ENCODE peak calls at places on chromosomes 5 and 9, in nine cellular contexts. One of them, this sample, is unnamed.

GRCh38 chr5:137616046-137616445 is 116.9 kb upstream of the SPOCK1 start:
- DNase-seq in hepatic stellate cell: no peak
- DNase-seq in right atrium auricular region: peak; percentile 49
- DNase-seq in colonic mucosa: no peak
- DNase-seq in left cardiac atrium: no peak
- DNase-seq in ovary: no peak
- DNase-seq in NCI-H2029: no peak
- DNase-seq in HuH-7: no peak
- DNase-seq in AG08396: no peak
- DNase-seq in this sample: no peak

GRCh38 chr5:173888473-173889135 is 455 bp downstream of the CPEB4 start:
- DNase-seq in hepatic stellate cell: peak; percentile 21
- DNase-seq in right atrium auricular region: no peak
- DNase-seq in colonic mucosa: peak; percentile 37
- DNase-seq in left cardiac atrium: peak; percentile 40
- DNase-seq in ovary: peak; percentile 27
- DNase-seq in NCI-H2029: no peak
- DNase-seq in HuH-7: no peak
- DNase-seq in AG08396: no peak
- DNase-seq in this sample: no peak

GRCh38 chr5:67043789-67044511 is 152.6 kb downstream of the CD180 start:
- DNase-seq in hepatic stellate cell: no peak
- DNase-seq in right atrium auricular region: no peak
- DNase-seq in colonic mucosa: no peak
- DNase-seq in left cardiac atrium: no peak
- DNase-seq in ovary: no peak
- DNase-seq in NCI-H2029: no peak
- DNase-seq in HuH-7: no peak
- DNase-seq in AG08396: no peak
- DNase-seq in this sample: no peak

GRCh38 chr9:112157961-112158360 is 17.1 kb downstream of the SUSD1 start:
- DNase-seq in hepatic stellate cell: no peak
- DNase-seq in right atrium auricular region: no peak
- DNase-seq in colonic mucosa: no peak
- DNase-seq in left cardiac atrium: no peak
- DNase-seq in ovary: no peak
- DNase-seq in NCI-H2029: no peak
- DNase-seq in HuH-7: no peak
- DNase-seq in AG08396: no peak
- DNase-seq in this sample: no peak

GRCh38 chr5:177434437-177434836 is 8.0 kb downstream of the GRK6 start:
- DNase-seq in hepatic stellate cell: no peak
- DNase-seq in right atrium auricular region: no peak
- DNase-seq in colonic mucosa: no peak
- DNase-seq in left cardiac atrium: no peak
- DNase-seq in ovary: no peak
- DNase-seq in NCI-H2029: no peak
- DNase-seq in HuH-7: no peak
- DNase-seq in AG08396: no peak
- DNase-seq in this sample: no peak

GRCh38 chr9:127929044-127929979 is 1.3 kb downstream of the PIP5KL1 start:
- DNase-seq in hepatic stellate cell: no peak
- DNase-seq in right atrium auricular region: no peak
- DNase-seq in colonic mucosa: no peak
- DNase-seq in left cardiac atrium: no peak
- DNase-seq in ovary: no peak
- DNase-seq in NCI-H2029: no peak
- DNase-seq in HuH-7: no peak
- DNase-seq in AG08396: no peak
- DNase-seq in this sample: no peak

GRCh38 chr9:129481424-129481823 is 139.5 kb downstream of the C9orf50 start:
- DNase-seq in hepatic stellate cell: no peak
- DNase-seq in right atrium auricular region: no peak
- DNase-seq in colonic mucosa: no peak
- DNase-seq in left cardiac atrium: peak; percentile 33
- DNase-seq in ovary: no peak
- DNase-seq in NCI-H2029: no peak
- DNase-seq in HuH-7: no peak
- DNase-seq in AG08396: no peak
- DNase-seq in this sample: no peak

GRCh38 chr9:33868430-33869000 is 51.6 kb downstream of the UBE2R2 start:
- DNase-seq in hepatic stellate cell: no peak
- DNase-seq in right atrium auricular region: no peak
- DNase-seq in colonic mucosa: no peak
- DNase-seq in left cardiac atrium: no peak
- DNase-seq in ovary: peak; percentile 41
- DNase-seq in NCI-H2029: no peak
- DNase-seq in HuH-7: no peak
- DNase-seq in AG08396: no peak
- DNase-seq in this sample: no peak

GRCh38 chr5:158922816-158923215 is 176.9 kb downstream of the EBF1 start:
- DNase-seq in hepatic stellate cell: no peak
- DNase-seq in right atrium auricular region: no peak
- DNase-seq in colonic mucosa: no peak
- DNase-seq in left cardiac atrium: no peak
- DNase-seq in ovary: no peak
- DNase-seq in NCI-H2029: no peak
- DNase-seq in HuH-7: no peak
- DNase-seq in AG08396: no peak
- DNase-seq in this sample: no peak

GRCh38 chr9:113682297-113682771 is 193.8 kb upstream of the ZNF618 start:
- DNase-seq in hepatic stellate cell: peak; percentile 78
- DNase-seq in right atrium auricular region: peak; percentile 82
- DNase-seq in colonic mucosa: peak; percentile 75
- DNase-seq in left cardiac atrium: peak; percentile 73
- DNase-seq in ovary: peak; percentile 70
- DNase-seq in NCI-H2029: peak; percentile 54
- DNase-seq in HuH-7: peak; percentile 80
- DNase-seq in AG08396: peak; percentile 82
- DNase-seq in this sample: no peak

GRCh38 chr9:17839744-17840143 is 260.9 kb downstream of the SH3GL2 start:
- DNase-seq in hepatic stellate cell: no peak
- DNase-seq in right atrium auricular region: no peak
- DNase-seq in colonic mucosa: no peak
- DNase-seq in left cardiac atrium: no peak
- DNase-seq in ovary: no peak
- DNase-seq in NCI-H2029: peak; percentile 14
- DNase-seq in HuH-7: no peak
- DNase-seq in AG08396: no peak
- DNase-seq in this sample: no peak

GRCh38 chr5:146466521-146467349 is 19.6 kb downstream of the TCERG1 start:
- DNase-seq in hepatic stellate cell: peak; percentile 18
- DNase-seq in right atrium auricular region: no peak
- DNase-seq in colonic mucosa: no peak
- DNase-seq in left cardiac atrium: no peak
- DNase-seq in ovary: no peak
- DNase-seq in NCI-H2029: no peak
- DNase-seq in HuH-7: no peak
- DNase-seq in AG08396: no peak
- DNase-seq in this sample: no peak

GRCh38 chr9:93898502-93899426 is 56.4 kb downstream of the BARX1 start:
- DNase-seq in hepatic stellate cell: peak; percentile 4
- DNase-seq in right atrium auricular region: no peak
- DNase-seq in colonic mucosa: no peak
- DNase-seq in left cardiac atrium: peak; percentile 7
- DNase-seq in ovary: no peak
- DNase-seq in NCI-H2029: no peak
- DNase-seq in HuH-7: no peak
- DNase-seq in AG08396: no peak
- DNase-seq in this sample: peak; percentile 37

GRCh38 chr5:6832994-6833393 is 119.8 kb downstream of the TENT4A start:
- DNase-seq in hepatic stellate cell: peak; percentile 24
- DNase-seq in right atrium auricular region: no peak
- DNase-seq in colonic mucosa: no peak
- DNase-seq in left cardiac atrium: no peak
- DNase-seq in ovary: no peak
- DNase-seq in NCI-H2029: no peak
- DNase-seq in HuH-7: no peak
- DNase-seq in AG08396: no peak
- DNase-seq in this sample: no peak

GRCh38 chr5:74667396-74667795 is 17.6 kb upstream of the HEXB start:
- DNase-seq in hepatic stellate cell: peak; percentile 47
- DNase-seq in right atrium auricular region: no peak
- DNase-seq in colonic mucosa: no peak
- DNase-seq in left cardiac atrium: no peak
- DNase-seq in ovary: no peak
- DNase-seq in NCI-H2029: no peak
- DNase-seq in HuH-7: no peak
- DNase-seq in AG08396: no peak
- DNase-seq in this sample: no peak

GRCh38 chr5:135887447-135887864 is 8.2 kb downstream of the IL9 start:
- DNase-seq in hepatic stellate cell: peak; percentile 63
- DNase-seq in right atrium auricular region: peak; percentile 40
- DNase-seq in colonic mucosa: peak; percentile 66
- DNase-seq in left cardiac atrium: peak; percentile 38
- DNase-seq in ovary: peak; percentile 46
- DNase-seq in NCI-H2029: peak; percentile 55
- DNase-seq in HuH-7: peak; percentile 74
- DNase-seq in AG08396: peak; percentile 74
- DNase-seq in this sample: peak; percentile 59

GRCh38 chr5:179265529-179266290 is 79.6 kb downstream of the ADAMTS2 start:
- DNase-seq in hepatic stellate cell: peak; percentile 99
- DNase-seq in right atrium auricular region: peak; percentile 97
- DNase-seq in colonic mucosa: peak; percentile 66
- DNase-seq in left cardiac atrium: peak; percentile 93
- DNase-seq in ovary: peak; percentile 97
- DNase-seq in NCI-H2029: no peak
- DNase-seq in HuH-7: no peak
- DNase-seq in AG08396: peak; percentile 97
- DNase-seq in this sample: no peak

GRCh38 chr9:127158995-127159801 is 36.8 kb upstream of the ANGPTL2 start:
- DNase-seq in hepatic stellate cell: peak; percentile 86
- DNase-seq in right atrium auricular region: peak; percentile 64
- DNase-seq in colonic mucosa: peak; percentile 19
- DNase-seq in left cardiac atrium: no peak
- DNase-seq in ovary: peak; percentile 81
- DNase-seq in NCI-H2029: no peak
- DNase-seq in HuH-7: no peak
- DNase-seq in AG08396: peak; percentile 82
- DNase-seq in this sample: no peak

GRCh38 chr9:97305501-97306298 is 1.8 kb upstream of the CCDC180 start:
- DNase-seq in hepatic stellate cell: no peak
- DNase-seq in right atrium auricular region: no peak
- DNase-seq in colonic mucosa: no peak
- DNase-seq in left cardiac atrium: no peak
- DNase-seq in ovary: no peak
- DNase-seq in NCI-H2029: no peak
- DNase-seq in HuH-7: no peak
- DNase-seq in AG08396: no peak
- DNase-seq in this sample: no peak

GRCh38 chr9:115964710-115965347 is 188.8 kb upstream of the PAPPA start:
- DNase-seq in hepatic stellate cell: no peak
- DNase-seq in right atrium auricular region: no peak
- DNase-seq in colonic mucosa: no peak
- DNase-seq in left cardiac atrium: no peak
- DNase-seq in ovary: no peak
- DNase-seq in NCI-H2029: no peak
- DNase-seq in HuH-7: no peak
- DNase-seq in AG08396: no peak
- DNase-seq in this sample: no peak

GRCh38 chr5:1445313-1445894 is at the start of gene SLC6A3:
- DNase-seq in hepatic stellate cell: no peak
- DNase-seq in right atrium auricular region: no peak
- DNase-seq in colonic mucosa: peak; percentile 44
- DNase-seq in left cardiac atrium: peak; percentile 54
- DNase-seq in ovary: peak; percentile 47
- DNase-seq in NCI-H2029: peak; percentile 48
- DNase-seq in HuH-7: no peak
- DNase-seq in AG08396: no peak
- DNase-seq in this sample: no peak

GRCh38 chr9:71237051-71237450 is 115.6 kb upstream of the TRPM3 start:
- DNase-seq in hepatic stellate cell: no peak
- DNase-seq in right atrium auricular region: no peak
- DNase-seq in colonic mucosa: no peak
- DNase-seq in left cardiac atrium: no peak
- DNase-seq in ovary: no peak
- DNase-seq in NCI-H2029: no peak
- DNase-seq in HuH-7: no peak
- DNase-seq in AG08396: no peak
- DNase-seq in this sample: no peak

GRCh38 chr5:31995011-31995410 is 179.1 kb downstream of the GOLPH3 start:
- DNase-seq in hepatic stellate cell: no peak
- DNase-seq in right atrium auricular region: no peak
- DNase-seq in colonic mucosa: no peak
- DNase-seq in left cardiac atrium: no peak
- DNase-seq in ovary: no peak
- DNase-seq in NCI-H2029: no peak
- DNase-seq in HuH-7: no peak
- DNase-seq in AG08396: no peak
- DNase-seq in this sample: no peak

GRCh38 chr9:18498947-18499585 is 25.1 kb downstream of the ADAMTSL1 start:
- DNase-seq in hepatic stellate cell: no peak
- DNase-seq in right atrium auricular region: no peak
- DNase-seq in colonic mucosa: no peak
- DNase-seq in left cardiac atrium: no peak
- DNase-seq in ovary: no peak
- DNase-seq in NCI-H2029: no peak
- DNase-seq in HuH-7: no peak
- DNase-seq in AG08396: no peak
- DNase-seq in this sample: no peak

GRCh38 chr9:109775516-109775915 is 4.5 kb upstream of the PALM2AKAP2 start:
- DNase-seq in hepatic stellate cell: no peak
- DNase-seq in right atrium auricular region: no peak
- DNase-seq in colonic mucosa: no peak
- DNase-seq in left cardiac atrium: no peak
- DNase-seq in ovary: no peak
- DNase-seq in NCI-H2029: no peak
- DNase-seq in HuH-7: no peak
- DNase-seq in AG08396: peak; percentile 41
- DNase-seq in this sample: no peak

GRCh38 chr5:160486573-160486972 is 64.9 kb downstream of the PTTG1 start:
- DNase-seq in hepatic stellate cell: no peak
- DNase-seq in right atrium auricular region: no peak
- DNase-seq in colonic mucosa: no peak
- DNase-seq in left cardiac atrium: no peak
- DNase-seq in ovary: no peak
- DNase-seq in NCI-H2029: no peak
- DNase-seq in HuH-7: no peak
- DNase-seq in AG08396: no peak
- DNase-seq in this sample: no peak

GRCh38 chr9:5500441-5501235 is 9.7 kb upstream of the PDCD1LG2 start:
- DNase-seq in hepatic stellate cell: peak; percentile 35
- DNase-seq in right atrium auricular region: peak; percentile 74
- DNase-seq in colonic mucosa: no peak
- DNase-seq in left cardiac atrium: peak; percentile 84
- DNase-seq in ovary: peak; percentile 57
- DNase-seq in NCI-H2029: peak; percentile 31
- DNase-seq in HuH-7: no peak
- DNase-seq in AG08396: no peak
- DNase-seq in this sample: no peak

GRCh38 chr5:139642891-139643871 is 5.0 kb upstream of the CXXC5 start:
- DNase-seq in hepatic stellate cell: no peak
- DNase-seq in right atrium auricular region: no peak
- DNase-seq in colonic mucosa: peak; percentile 94
- DNase-seq in left cardiac atrium: peak; percentile 16
- DNase-seq in ovary: no peak
- DNase-seq in NCI-H2029: no peak
- DNase-seq in HuH-7: peak; percentile 64
- DNase-seq in AG08396: no peak
- DNase-seq in this sample: no peak

GRCh38 chr5:56299212-56299611 is 66.1 kb upstream of the ANKRD55 start:
- DNase-seq in hepatic stellate cell: no peak
- DNase-seq in right atrium auricular region: no peak
- DNase-seq in colonic mucosa: no peak
- DNase-seq in left cardiac atrium: peak; percentile 25
- DNase-seq in ovary: no peak
- DNase-seq in NCI-H2029: no peak
- DNase-seq in HuH-7: no peak
- DNase-seq in AG08396: no peak
- DNase-seq in this sample: no peak

This sample was measured in CD14-positive monocyte.